ENCODE peak calls at places on chromosome 19, in eight cellular contexts. L is PC-9, R is astrocyte of the cerebellum, E is fibroblast of lung, V is AG04450, M is right atrium auricular region, G is tibial artery, X is Calu3. I is an unnamed sample.

GRCh38 chr19:35348909-35349611 is 1.4 kb downstream of the FFAR1 start:
- DNase-seq in L (no peak), R (no peak), E (no peak), V (no peak), M (no peak), G (no peak), X (no peak), I (no peak)

GRCh38 chr19:56291857-56292256 is 19.3 kb downstream of the EDDM13 start:
- DNase-seq in L (no peak), R (no peak), E (no peak), V (no peak), M (no peak), G (no peak), X (no peak), I (no peak)

GRCh38 chr19:5680437-5681368 is at the start of the genes HSD11B1L and MICOS13:
- DNase-seq in L (peak), R (peak), E (peak), V (peak), M (peak), G (peak), X (peak), I (peak)

GRCh38 chr19:54229146-54229545 is 6.3 kb upstream of the LILRB3 start:
- DNase-seq in L (no peak), R (no peak), E (no peak), V (no peak), M (no peak), G (no peak), X (no peak), I (no peak)

GRCh38 chr19:42129399-42130253 is 2.6 kb downstream of the POU2F2 start:
- DNase-seq in L (no peak), R (no peak), E (no peak), V (no peak), M (no peak), G (peak), X (no peak), I (no peak)

GRCh38 chr19:46206176-46206575 is 23.4 kb upstream of the IGFL1 start:
- DNase-seq in L (peak), R (no peak), E (no peak), V (no peak), M (no peak), G (no peak), X (no peak), I (no peak)

GRCh38 chr19:55486043-55486970 is 1.3 kb downstream of the NAT14 start:
- DNase-seq in L (no peak), R (no peak), E (no peak), V (no peak), M (no peak), G (no peak), X (no peak), I (no peak)

GRCh38 chr19:36113895-36114762 is 546 bp downstream of the POLR2I start:
- DNase-seq in L (peak), R (no peak), E (peak), V (no peak), M (no peak), G (peak), X (no peak), I (no peak)

GRCh38 chr19:35037716-35038622 is 3.6 kb upstream of the HPN start:
- DNase-seq in L (no peak), R (no peak), E (no peak), V (no peak), M (no peak), G (peak), X (no peak), I (no peak)

GRCh38 chr19:403221-404036 is 5.5 kb downstream of the C2CD4C start:
- DNase-seq in L (no peak), R (no peak), E (no peak), V (no peak), M (no peak), G (no peak), X (no peak), I (no peak)

GRCh38 chr19:45130888-45131615 is 29.7 kb downstream of the NKPD1 start:
- DNase-seq in L (peak), R (no peak), E (no peak), V (no peak), M (no peak), G (no peak), X (peak), I (peak)

GRCh38 chr19:15250635-15250993 is 18.4 kb upstream of the EPHX3 start:
- DNase-seq in L (no peak), R (no peak), E (no peak), V (no peak), M (no peak), G (no peak), X (no peak), I (no peak)

GRCh38 chr19:48683349-48683748 is 10.5 kb upstream of the NTN5 start:
- DNase-seq in L (no peak), R (no peak), E (peak), V (no peak), M (peak), G (no peak), X (no peak), I (no peak)

GRCh38 chr19:35757231-35757748 is 461 bp upstream of the HSPB6 start:
- DNase-seq in L (no peak), R (peak), E (peak), V (peak), M (peak), G (peak), X (peak), I (no peak)

GRCh38 chr19:34310494-34310981 is 54.5 kb upstream of the GPI start:
- DNase-seq in L (no peak), R (no peak), E (no peak), V (no peak), M (no peak), G (no peak), X (no peak), I (no peak)

GRCh38 chr19:383922-384800 is 24.8 kb downstream of the C2CD4C start:
- DNase-seq in L (no peak), R (no peak), E (no peak), V (no peak), M (no peak), G (no peak), X (no peak), I (no peak)

GRCh38 chr19:6067975-6068374 is 42.3 kb downstream of the RFX2 start:
- DNase-seq in L (no peak), R (no peak), E (no peak), V (no peak), M (peak), G (no peak), X (no peak), I (no peak)

GRCh38 chr19:495440-496332 is 600 bp upstream of the MADCAM1 start:
- DNase-seq in L (peak), R (no peak), E (peak), V (no peak), M (no peak), G (no peak), X (peak), I (no peak)

GRCh38 chr19:12833418-12833746 is 997 bp downstream of the RTBDN start:
- DNase-seq in L (no peak), R (no peak), E (no peak), V (no peak), M (no peak), G (no peak), X (no peak), I (no peak)

GRCh38 chr19:7970716-7971448 is 27.4 kb upstream of the TIMM44 start:
- DNase-seq in L (peak), R (peak), E (peak), V (no peak), M (no peak), G (no peak), X (peak), I (peak)

GRCh38 chr19:42480335-42481095 is 37.8 kb upstream of the CXCL17 start:
- DNase-seq in L (peak), R (no peak), E (peak), V (no peak), M (no peak), G (no peak), X (peak), I (no peak)

GRCh38 chr19:993361-993830 is 6.8 kb upstream of the GRIN3B start:
- DNase-seq in L (no peak), R (no peak), E (no peak), V (no peak), M (no peak), G (no peak), X (no peak), I (no peak)

GRCh38 chr19:34733266-34733825 is 697 bp upstream of the ZNF181 start:
- DNase-seq in L (no peak), R (no peak), E (no peak), V (no peak), M (peak), G (peak), X (no peak), I (no peak)

GRCh38 chr19:39839678-39840327 is 5.8 kb upstream of the DYRK1B start:
- DNase-seq in L (no peak), R (no peak), E (no peak), V (no peak), M (no peak), G (no peak), X (no peak), I (no peak)

GRCh38 chr19:55616395-55616875 is 7.9 kb downstream of the ZNF784 start:
- DNase-seq in L (no peak), R (no peak), E (no peak), V (no peak), M (no peak), G (no peak), X (no peak), I (no peak)

GRCh38 chr19:43777163-43777700 is 3.5 kb downstream of the KCNN4 start:
- DNase-seq in L (peak), R (no peak), E (no peak), V (no peak), M (no peak), G (no peak), X (peak), I (no peak)

GRCh38 chr19:47729468-47729798 is 15.9 kb upstream of the NOP53 start:
- DNase-seq in L (peak), R (no peak), E (peak), V (no peak), M (peak), G (peak), X (peak), I (peak)

GRCh38 chr19:39617745-39618144 is 15.4 kb downstream of the LGALS13 start:
- DNase-seq in L (no peak), R (no peak), E (no peak), V (no peak), M (no peak), G (no peak), X (no peak), I (no peak)

GRCh38 chr19:32674153-32674958 is 624 bp downstream of the ANKRD27 start:
- DNase-seq in L (no peak), R (no peak), E (no peak), V (no peak), M (no peak), G (no peak), X (no peak), I (no peak)

GRCh38 chr19:29831041-29831548 is 19.3 kb downstream of the CCNE1 start:
- DNase-seq in L (peak), R (no peak), E (no peak), V (no peak), M (no peak), G (no peak), X (peak), I (peak)

GRCh38 chr19:4297901-4298771 is 4.1 kb downstream of the TMIGD2 start:
- DNase-seq in L (no peak), R (no peak), E (no peak), V (no peak), M (no peak), G (no peak), X (no peak), I (no peak)

GRCh38 chr19:45305421-45305820 is 17.3 kb downstream of the CKM start:
- DNase-seq in L (no peak), R (no peak), E (peak), V (no peak), M (no peak), G (no peak), X (no peak), I (no peak)

GRCh38 chr19:56837892-56838679 is 2.4 kb downstream of the PEG3 start:
- DNase-seq in L (no peak), R (no peak), E (peak), V (no peak), M (peak), G (peak), X (no peak), I (no peak)

DNA sequence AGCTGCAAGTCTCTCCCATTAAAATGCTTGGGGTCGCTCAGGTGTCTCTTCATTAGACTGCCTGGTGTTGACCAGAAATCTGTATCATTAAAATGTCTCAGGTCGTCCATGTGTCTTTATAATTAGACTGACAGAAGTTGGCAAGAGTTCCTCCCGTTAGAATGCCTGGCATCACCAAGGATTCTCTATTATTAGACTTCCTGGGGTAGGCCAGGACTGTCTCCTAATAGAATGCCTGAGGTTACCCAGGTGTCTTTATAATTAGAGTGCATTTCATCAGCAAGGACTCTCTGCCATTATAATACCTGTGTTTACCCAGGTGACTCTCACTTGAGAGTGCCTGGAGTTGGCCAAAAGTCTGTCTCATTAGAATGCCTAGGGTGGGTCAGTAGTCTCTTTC is 1537.2 kb downstream of the UQCRFS1 start:
- DNase-seq in L (no peak), R (no peak), E (no peak), V (no peak), M (no peak), G (no peak), X (no peak), I (no peak)
- TF ChIP-seq CTCF in L (no peak), R (no peak), E (no peak), V (no peak), M (no peak), G (no peak), X (no peak), I (no peak)

GRCh38 chr19:18044825-18045304 is 36.9 kb downstream of the ARRDC2 start:
- DNase-seq in L (peak), R (peak), E (peak), V (no peak), M (peak), G (peak), X (peak), I (no peak)
- TF ChIP-seq CTCF in L (no peak), R (no peak), E (no peak), V (no peak), M (no peak), G (no peak), X (no peak), I (no peak)

GRCh38 chr19:23851966-23852365 is 62.7 kb upstream of the ZNF726 start:
- DNase-seq in L (no peak), R (no peak), E (no peak), V (no peak), M (no peak), G (no peak), X (no peak), I (no peak)

GRCh38 chr19:23855676-23856075 is 59.0 kb upstream of the ZNF726 start:
- DNase-seq in L (no peak), R (no peak), E (no peak), V (no peak), M (no peak), G (no peak), X (no peak), I (no peak)
- TF ChIP-seq CTCF in L (no peak), R (no peak), E (no peak), V (no peak), M (no peak), G (no peak), X (no peak), I (no peak)

DNA sequence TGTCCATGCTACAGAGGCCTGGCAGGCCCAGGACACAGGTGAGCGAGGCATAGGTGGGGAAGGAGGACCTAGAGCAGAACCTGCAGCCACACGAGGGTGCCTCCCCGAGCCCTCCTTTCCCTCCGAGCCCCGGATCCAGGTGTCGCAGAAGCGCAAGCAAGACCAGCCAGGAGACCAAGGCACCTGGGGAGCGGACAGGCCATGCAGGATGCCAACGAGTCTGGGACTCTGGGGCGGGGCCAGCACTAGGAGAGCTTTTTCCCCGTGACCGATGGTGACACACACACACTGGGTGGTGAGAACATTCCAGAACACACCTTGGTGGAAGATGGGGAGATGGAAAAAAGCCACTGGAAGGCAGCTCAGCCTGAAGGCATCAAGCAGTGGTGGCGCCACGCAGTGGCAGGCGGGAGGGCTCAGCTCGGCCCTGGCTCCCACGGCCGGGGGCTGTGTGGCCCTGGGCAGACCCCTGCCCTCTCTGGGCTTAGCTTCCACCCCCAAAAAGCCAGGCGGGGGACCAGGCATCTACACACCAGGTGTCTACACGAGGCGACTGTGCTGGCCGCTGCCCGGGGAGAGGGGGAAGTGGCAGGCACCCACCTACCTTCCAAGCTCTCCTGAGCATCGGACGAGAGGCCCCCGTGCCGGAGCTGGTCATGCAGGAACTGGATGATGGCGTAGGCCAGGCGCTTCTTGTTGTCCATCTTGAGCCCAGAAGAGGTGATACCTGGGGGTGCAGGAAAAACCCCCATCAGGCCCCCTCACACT is 14.5 kb downstream of the SGTA start:
- DNase-seq in L (no peak), R (no peak), E (no peak), V (no peak), M (no peak), G (no peak), X (no peak), I (no peak)
- TF ChIP-seq CTCF in L (no peak), R (no peak), E (no peak), V (no peak), M (no peak), G (no peak), X (no peak), I (no peak)

GRCh38 chr19:38374332-38375097 is at the start of gene PSMD8:
- DNase-seq in L (peak), R (peak), E (peak), V (peak), M (peak), G (peak), X (peak), I (peak)

GRCh38 chr19:38375098-38375493 is 725 bp downstream of the PSMD8 start:
- DNase-seq in L (no peak), R (no peak), E (peak), V (no peak), M (no peak), G (no peak), X (no peak), I (no peak)

GRCh38 chr19:38377052-38377451 is 2.7 kb downstream of the PSMD8 start:
- DNase-seq in L (no peak), R (no peak), E (no peak), V (no peak), M (no peak), G (no peak), X (no peak), I (no peak)

GRCh38 chr19:38375748-38376147 is 1.4 kb downstream of the PSMD8 start:
- DNase-seq in L (no peak), R (no peak), E (no peak), V (no peak), M (no peak), G (no peak), X (no peak), I (no peak)

GRCh38 chr19:38376576-38376975 is 2.2 kb downstream of the PSMD8 start:
- DNase-seq in L (no peak), R (no peak), E (no peak), V (no peak), M (no peak), G (no peak), X (no peak), I (no peak)
- TF ChIP-seq CTCF in L (no peak), R (no peak), E (no peak), V (no peak), M (no peak), G (no peak), X (no peak), I (no peak)

DNA sequence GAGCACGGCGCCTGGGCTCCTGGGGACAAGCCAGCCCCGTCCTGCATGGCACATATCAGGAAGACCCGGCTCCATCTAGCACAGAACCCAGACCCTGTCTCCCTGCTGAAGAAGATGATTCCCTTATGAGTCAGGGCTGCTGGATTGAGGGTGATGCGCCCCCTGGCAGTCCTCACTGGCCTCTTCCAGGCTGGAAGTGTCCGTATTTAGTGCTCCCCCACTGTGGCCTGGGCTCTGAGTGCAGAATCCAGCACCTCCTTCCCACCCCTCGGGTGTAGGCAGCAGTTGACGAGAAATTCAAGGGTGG is 14.9 kb downstream of the COMP start:
- DNase-seq in L (no peak), R (no peak), E (peak), V (no peak), M (no peak), G (no peak), X (no peak), I (no peak)
- TF ChIP-seq CTCF in L (no peak), R (peak), E (peak), V (peak), M (no peak), G (no peak), X (no peak), I (no peak)

GRCh38 chr19:50050406-50051223 is 24.8 kb downstream of the ZNF473 start:
- DNase-seq in L (no peak), R (no peak), E (peak), V (peak), M (peak), G (peak), X (peak), I (no peak)

GRCh38 chr19:50043967-50044366 is 18.2 kb downstream of the ZNF473 start:
- DNase-seq in L (no peak), R (no peak), E (no peak), V (no peak), M (no peak), G (no peak), X (no peak), I (no peak)

GRCh38 chr19:50047686-50048085 is 21.9 kb downstream of the ZNF473 start:
- DNase-seq in L (no peak), R (no peak), E (peak), V (no peak), M (no peak), G (no peak), X (no peak), I (no peak)

GRCh38 chr19:50044922-50045321 is 19.1 kb downstream of the ZNF473 start:
- DNase-seq in L (no peak), R (no peak), E (no peak), V (no peak), M (no peak), G (no peak), X (no peak), I (no peak)

DNA sequence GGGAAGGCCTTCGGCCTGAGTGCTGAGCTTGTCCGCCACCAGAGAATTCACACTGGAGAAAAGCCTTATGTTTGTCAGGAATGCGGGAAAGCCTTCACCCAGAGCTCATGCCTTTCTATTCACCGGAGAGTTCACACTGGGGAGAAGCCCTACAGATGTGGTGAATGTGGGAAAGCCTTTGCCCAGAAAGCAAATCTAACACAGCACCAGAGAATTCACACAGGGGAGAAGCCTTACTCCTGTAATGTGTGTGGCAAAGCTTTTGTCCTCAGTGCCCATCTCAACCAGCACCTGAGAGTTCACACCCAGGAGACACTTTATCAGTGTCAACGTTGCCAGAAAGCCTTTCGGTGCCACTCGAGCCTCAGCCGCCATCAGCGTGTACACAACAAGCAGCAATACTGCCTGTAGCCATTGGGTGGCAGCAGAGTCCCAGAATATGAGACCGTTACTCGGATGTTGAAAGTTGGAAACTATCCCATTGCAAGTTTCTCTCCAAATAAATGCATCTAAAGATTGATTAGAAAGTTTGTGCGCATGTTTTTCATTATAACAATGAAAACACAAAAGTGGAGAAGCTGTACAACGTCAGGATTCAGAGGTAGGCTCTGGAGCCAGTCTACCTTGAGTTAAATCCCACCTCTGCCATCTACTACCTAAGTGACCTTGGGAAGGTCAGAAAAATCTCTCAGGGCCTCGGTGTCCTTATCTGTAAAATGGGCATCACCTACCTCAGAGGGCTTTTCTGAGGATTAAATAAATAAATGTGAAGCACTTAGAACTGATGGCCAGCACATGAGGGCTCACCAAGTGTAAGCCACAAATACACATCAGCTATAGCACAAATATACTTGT is 21.1 kb downstream of the ZNF473 start:
- DNase-seq in L (no peak), R (no peak), E (peak), V (no peak), M (peak), G (peak), X (no peak), I (peak)
- TF ChIP-seq CTCF in L (peak), R (peak), E (peak), V (peak), M (peak), G (peak), X (peak), I (peak)